ENCODE peak calls at places on chromosomes 6 and 20, in ten cellular contexts. F, Q, P, V, C, H, U, R, L and S are unnamed samples.

GRCh38 chr6:11869656-11870340 is 91.2 kb upstream of the ADTRP start:
- DNase-seq in F (peak; percentile 22), Q (no peak), P (peak; percentile 73), V (peak; percentile 66), C (no peak), H (no peak), U (no peak), R (no peak), L (no peak), S (no peak)

GRCh38 chr6:43934803-43935602 is 165.0 kb downstream of the VEGFA start:
- DNase-seq in F (no peak), Q (no peak), P (no peak), V (no peak), C (no peak), H (no peak), U (no peak), R (no peak), L (no peak), S (no peak)

GRCh38 chr6:130211697-130212096 is 11.1 kb downstream of the SAMD3 start:
- DNase-seq in F (no peak), Q (no peak), P (no peak), V (no peak), C (no peak), H (no peak), U (no peak), R (no peak), L (no peak), S (no peak)

GRCh38 chr20:9025643-9026042 is 43.2 kb upstream of the PLCB4 start:
- DNase-seq in F (no peak), Q (no peak), P (no peak), V (no peak), C (no peak), H (no peak), U (no peak), R (no peak), L (no peak), S (no peak)

GRCh38 chr6:87071683-87072082 is 23.2 kb downstream of the CGA start:
- DNase-seq in F (no peak), Q (no peak), P (no peak), V (no peak), C (no peak), H (no peak), U (no peak), R (no peak), L (no peak), S (no peak)

GRCh38 chr6:165653196-165653595 is 9.8 kb downstream of the PDE10A start:
- DNase-seq in F (no peak), Q (no peak), P (no peak), V (no peak), C (no peak), H (no peak), U (no peak), R (no peak), L (no peak), S (no peak)

GRCh38 chr6:122184260-122184934 is 215.1 kb upstream of the HSF2 start:
- DNase-seq in F (no peak), Q (no peak), P (no peak), V (no peak), C (peak; percentile 27), H (no peak), U (no peak), R (no peak), L (no peak), S (no peak)

GRCh38 chr6:16697437-16698162 is 63.7 kb downstream of the ATXN1 start:
- DNase-seq in F (no peak), Q (no peak), P (no peak), V (no peak), C (peak; percentile 57), H (no peak), U (no peak), R (no peak), L (no peak), S (peak; percentile 33)

DNA sequence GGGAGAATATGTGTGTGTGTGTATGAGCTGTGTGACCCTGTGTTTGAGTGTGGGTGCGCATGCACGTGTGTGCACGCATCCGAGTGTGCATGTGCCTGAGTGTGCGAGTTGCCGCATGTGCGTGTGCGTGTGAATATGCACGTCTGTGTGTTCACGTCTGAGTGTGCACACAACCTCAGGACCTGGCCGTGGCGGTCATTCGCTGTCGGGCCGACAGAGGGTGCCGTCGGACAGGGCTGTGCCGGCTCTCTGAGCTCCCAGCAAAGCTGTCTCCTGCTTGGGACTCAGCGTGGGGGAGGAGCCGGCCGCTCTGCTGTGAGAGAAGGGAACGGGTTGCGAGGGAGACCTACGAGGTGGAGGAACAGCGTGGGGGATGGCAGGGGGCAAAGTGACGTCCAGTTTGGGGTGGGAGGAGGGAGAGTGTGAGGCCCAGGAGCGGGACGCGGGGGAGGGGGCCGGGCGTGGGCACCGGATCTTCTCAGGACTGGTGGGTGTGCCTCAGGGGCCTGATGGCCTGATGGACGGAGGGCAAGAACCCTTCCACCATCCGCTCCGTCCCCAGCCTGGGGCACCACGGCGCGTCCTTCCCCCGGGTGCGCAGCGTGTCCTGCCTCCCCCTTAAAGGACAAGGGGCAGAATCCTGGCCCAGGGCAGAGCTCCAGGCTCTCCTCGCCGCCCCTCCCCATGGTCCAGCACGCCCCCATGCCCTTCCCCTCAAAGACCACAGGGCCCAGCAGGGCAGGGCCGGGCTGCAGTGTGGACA is 19.9 kb downstream of the SLC17A9 start:
- DNase-seq in F (peak; percentile 86), Q (peak; percentile 84), P (peak; percentile 93), V (peak; percentile 87), C (peak; percentile 86), H (peak; percentile 71), U (peak; percentile 94), R (peak; percentile 33), L (peak; percentile 80), S (peak; percentile 93)
- H3K4me3 ChIP-seq in F (peak overlapping the region; percentile 34), Q (peak overlapping the region; percentile 33), P (no peak overlapping the region), V (no peak overlapping the region), C (no peak overlapping the region), H (no peak overlapping the region), U (peak overlapping the region; percentile 19), R (peak overlapping the region; percentile 49), L (peak overlapping the region; percentile 36), S (no peak overlapping the region)

GRCh38 chr6:3417473-3417872 is 39.4 kb downstream of the SLC22A23 start:
- DNase-seq in F (no peak), Q (no peak), P (no peak), V (no peak), C (no peak), H (no peak), U (no peak), R (no peak), L (no peak), S (no peak)

GRCh38 chr6:3418521-3419060 is 38.3 kb downstream of the SLC22A23 start:
- DNase-seq in F (no peak), Q (no peak), P (no peak), V (no peak), C (no peak), H (no peak), U (no peak), R (no peak), L (no peak), S (no peak)

GRCh38 chr6:3421763-3422456 is 34.9 kb downstream of the SLC22A23 start:
- DNase-seq in F (no peak), Q (no peak), P (no peak), V (no peak), C (peak; percentile 48), H (no peak), U (no peak), R (no peak), L (no peak), S (no peak)

GRCh38 chr6:3421145-3421544 is 35.7 kb downstream of the SLC22A23 start:
- DNase-seq in F (no peak), Q (no peak), P (no peak), V (no peak), C (no peak), H (no peak), U (no peak), R (no peak), L (no peak), S (no peak)

DNA sequence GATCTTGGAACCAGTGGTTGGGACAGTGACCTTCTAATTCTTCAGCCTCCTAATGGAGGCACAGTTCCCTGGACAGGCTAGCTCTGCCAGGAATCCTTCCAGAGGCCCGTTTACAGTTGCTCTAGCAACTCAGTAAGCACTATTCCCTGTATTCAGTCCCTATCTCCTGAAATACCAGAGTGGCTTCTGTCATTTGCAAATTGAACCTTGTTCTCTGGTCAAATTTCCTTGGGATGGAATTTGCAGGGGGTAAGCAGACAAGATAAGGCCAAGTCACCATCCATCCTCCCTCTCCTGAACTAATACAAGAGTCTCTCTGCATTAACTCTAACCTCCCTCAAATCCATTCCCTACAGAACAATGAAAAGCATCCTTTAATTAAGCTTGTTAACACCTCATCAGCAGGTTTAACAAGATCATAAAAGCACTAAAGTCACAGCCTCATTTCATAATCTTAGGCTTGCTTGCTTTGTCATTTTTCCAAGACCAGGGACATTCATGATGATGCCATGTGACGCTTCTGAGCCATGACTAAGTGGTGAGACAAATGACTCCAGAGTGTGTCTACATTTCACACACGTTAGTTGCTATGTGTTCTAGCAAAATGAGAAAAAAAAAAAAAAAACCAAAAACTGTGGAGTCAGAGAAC is 37.1 kb downstream of the SLC22A23 start:
- DNase-seq in F (no peak), Q (no peak), P (peak; percentile 59), V (no peak), C (no peak), H (no peak), U (no peak), R (no peak), L (no peak), S (no peak)
- H3K4me1 ChIP-seq in F (peaks cover 46% of the 10 kb centered on the region), Q (no peaks in the 10 kb centered on the region), P (no peaks in the 10 kb centered on the region), V (no peaks in the 10 kb centered on the region), C (peaks cover 44% of the 10 kb centered on the region), H (no peaks in the 10 kb centered on the region), U (peaks cover 4% of the 10 kb centered on the region), R (no peaks in the 10 kb centered on the region), L (no peaks in the 10 kb centered on the region), S (no peaks in the 10 kb centered on the region)

GRCh38 chr6:34661379-34661778 is 35.2 kb downstream of the ILRUN start:
- DNase-seq in F (no peak), Q (no peak), P (no peak), V (no peak), C (no peak), H (no peak), U (no peak), R (no peak), L (no peak), S (no peak)

GRCh38 chr6:34664270-34664971 is 32.1 kb downstream of the ILRUN start:
- DNase-seq in F (no peak), Q (no peak), P (no peak), V (no peak), C (peak; percentile 49), H (no peak), U (no peak), R (no peak), L (no peak), S (no peak)

GRCh38 chr6:34663371-34663770 is 33.2 kb downstream of the ILRUN start:
- DNase-seq in F (no peak), Q (no peak), P (no peak), V (no peak), C (no peak), H (no peak), U (no peak), R (no peak), L (no peak), S (no peak)

GRCh38 chr6:34665019-34665418 is 31.5 kb downstream of the ILRUN start:
- DNase-seq in F (no peak), Q (no peak), P (no peak), V (no peak), C (no peak), H (no peak), U (no peak), R (no peak), L (no peak), S (no peak)

DNA sequence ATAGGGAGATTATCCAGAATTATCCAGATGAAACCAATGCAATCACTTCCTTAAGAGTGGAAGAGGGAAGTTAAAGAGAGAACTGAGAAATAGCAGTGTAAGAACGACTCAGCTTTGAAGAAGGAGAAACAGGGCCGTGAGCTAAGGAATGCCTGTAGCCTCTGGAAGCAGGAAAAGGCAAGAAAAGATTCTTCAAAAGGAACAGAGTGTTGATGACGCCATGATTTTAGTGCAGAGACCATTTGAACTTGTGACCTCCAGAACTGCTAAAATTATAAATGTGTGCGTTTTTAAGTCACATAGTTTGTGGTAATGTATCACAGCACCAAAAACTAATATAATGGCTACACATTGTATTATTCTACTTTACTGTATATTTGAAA is 32.7 kb downstream of the ILRUN start:
- DNase-seq in F (no peak), Q (no peak), P (no peak), V (no peak), C (no peak), H (no peak), U (no peak), R (no peak), L (no peak), S (no peak)
- H3K4me3 ChIP-seq in F (no peak overlapping the region), Q (no peak overlapping the region), P (no peak overlapping the region), V (no peak overlapping the region), C (no peak overlapping the region), H (peak overlapping the region; percentile 60), U (no peak overlapping the region), R (peak overlapping the region; percentile 9), L (no peak overlapping the region), S (no peak overlapping the region)

DNA sequence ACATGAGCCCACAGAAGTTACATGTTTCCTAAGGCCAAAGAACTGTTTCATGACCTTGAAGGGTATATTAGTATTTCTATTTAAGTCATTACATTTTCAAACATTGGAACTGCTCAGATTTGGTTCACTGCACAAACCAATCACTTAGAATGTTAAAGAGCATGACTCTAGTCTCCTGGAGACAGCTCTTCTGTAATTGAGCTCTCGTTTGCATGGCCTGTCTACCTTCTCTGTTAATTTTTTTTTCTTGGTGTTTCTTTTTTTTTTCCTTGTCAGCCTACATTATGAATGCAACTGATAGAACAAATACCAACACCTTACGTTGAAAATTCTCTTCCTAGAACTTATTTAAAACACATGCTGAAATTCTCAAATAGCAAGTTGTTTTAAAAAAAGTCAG is 860.2 kb upstream of the MAP3K7 start:
- DNase-seq in F (no peak), Q (no peak), P (no peak), V (no peak), C (no peak), H (no peak), U (no peak), R (no peak), L (no peak), S (no peak)
- H3K4me1 ChIP-seq in F (no peaks in the 10 kb centered on the region), Q (no peaks in the 10 kb centered on the region), P (no peaks in the 10 kb centered on the region), V (no peaks in the 10 kb centered on the region), C (no peaks in the 10 kb centered on the region), H (no peaks in the 10 kb centered on the region), U (no peaks in the 10 kb centered on the region), R (no peaks in the 10 kb centered on the region), L (no peaks in the 10 kb centered on the region), S (no peaks in the 10 kb centered on the region)